ENCODE peak calls at places on chromosomes 16 and 17, in seven cellular contexts. N, I, T, Y, C, D and E are unnamed samples.

GRCh38 chr17:45221997-45222272 is 250 bp downstream of the FMNL1 start:
- DNase-seq in N (no peak), I (no peak), T (no peak), Y (no peak), C (no peak), D (no peak), E (no peak)

GRCh38 chr17:8488931-8489330 is 53.2 kb downstream of the NDEL1 start:
- DNase-seq in N (peak; percentile 72), I (no peak), T (no peak), Y (peak; percentile 43), C (no peak), D (peak; percentile 94), E (peak; percentile 81)

GRCh38 chr16:86906608-86907007 is 328.3 kb downstream of the FOXL1 start:
- DNase-seq in N (no peak), I (no peak), T (no peak), Y (no peak), C (no peak), D (no peak), E (no peak)

GRCh38 chr16:2428051-2428786 is 1.0 kb upstream of the CCNF start:
- DNase-seq in N (no peak), I (peak; percentile 32), T (peak; percentile 76), Y (peak; percentile 16), C (no peak), D (peak; percentile 38), E (peak; percentile 73)

GRCh38 chr17:248337-249235 is 67.1 kb upstream of the DOC2B start:
- DNase-seq in N (no peak), I (no peak), T (no peak), Y (no peak), C (no peak), D (no peak), E (peak; percentile 32)

GRCh38 chr17:58307468-58308172 is 21.0 kb downstream of the TSPOAP1 start:
- DNase-seq in N (no peak), I (peak; percentile 14), T (peak; percentile 40), Y (no peak), C (no peak), D (no peak), E (no peak)

GRCh38 chr16:27640277-27640600 is 90.3 kb downstream of the KATNIP start:
- DNase-seq in N (no peak), I (no peak), T (peak; percentile 68), Y (no peak), C (no peak), D (no peak), E (no peak)

GRCh38 chr16:69351309-69352027 is at the start of gene TMED6:
- DNase-seq in N (no peak), I (no peak), T (no peak), Y (no peak), C (no peak), D (no peak), E (no peak)

GRCh38 chr17:48627625-48628510 is 1.7 kb upstream of the HOXB9 start:
- DNase-seq in N (no peak), I (no peak), T (peak; percentile 24), Y (no peak), C (no peak), D (no peak), E (no peak)

GRCh38 chr17:42019509-42020404 is at the start of gene NKIRAS2:
- DNase-seq in N (peak; percentile 94), I (peak; percentile 95), T (peak; percentile 98), Y (peak; percentile 94), C (peak; percentile 96), D (peak; percentile 94), E (peak; percentile 97)

GRCh38 chr17:13310858-13311257 is 290.9 kb downstream of the HS3ST3A1 start:
- DNase-seq in N (no peak), I (no peak), T (no peak), Y (no peak), C (no peak), D (no peak), E (no peak)

GRCh38 chr16:86010680-86011141 is 111.7 kb downstream of the IRF8 start:
- DNase-seq in N (no peak), I (no peak), T (no peak), Y (no peak), C (no peak), D (no peak), E (peak; percentile 34)

GRCh38 chr17:6995500-6996255 is at the start of gene ALOX12:
- DNase-seq in N (peak; percentile 33), I (no peak), T (peak; percentile 86), Y (no peak), C (peak; percentile 45), D (peak; percentile 32), E (no peak)

GRCh38 chr17:19370493-19370960 is 7.8 kb upstream of the MAPK7 start:
- DNase-seq in N (no peak), I (no peak), T (no peak), Y (peak; percentile 70), C (no peak), D (peak; percentile 22), E (peak; percentile 28)

GRCh38 chr16:4831616-4832015 is 15.5 kb downstream of the GLYR1 start:
- DNase-seq in N (no peak), I (no peak), T (no peak), Y (no peak), C (no peak), D (no peak), E (no peak)

GRCh38 chr17:31015639-31016038 is 44.8 kb downstream of the RNF135 start:
- DNase-seq in N (no peak), I (no peak), T (no peak), Y (no peak), C (no peak), D (no peak), E (no peak)

GRCh38 chr17:17304521-17304985 is 1.4 kb downstream of the NT5M start:
- DNase-seq in N (no peak), I (no peak), T (no peak), Y (no peak), C (no peak), D (no peak), E (no peak)

GRCh38 chr16:25395528-25395927 is 137.9 kb upstream of the ZKSCAN2 start:
- DNase-seq in N (no peak), I (no peak), T (no peak), Y (no peak), C (no peak), D (no peak), E (no peak)

GRCh38 chr17:56966277-56966676 is 5.4 kb upstream of the COIL start:
- DNase-seq in N (no peak), I (no peak), T (no peak), Y (no peak), C (no peak), D (no peak), E (no peak)

GRCh38 chr16:56667581-56668571 is at the start of gene MT1G:
- DNase-seq in N (peak; percentile 68), I (peak; percentile 58), T (peak; percentile 50), Y (peak; percentile 37), C (peak; percentile 89), D (peak; percentile 56), E (no peak)

GRCh38 chr16:47667956-47668355 is 206.8 kb downstream of the PHKB start:
- DNase-seq in N (no peak), I (no peak), T (no peak), Y (no peak), C (no peak), D (no peak), E (no peak)

GRCh38 chr17:79248843-79249242 is 174.2 kb downstream of the ENGASE start:
- DNase-seq in N (no peak), I (no peak), T (no peak), Y (no peak), C (no peak), D (no peak), E (no peak)

GRCh38 chr17:63939884-63940283 is 7.8 kb upstream of the CD79B start:
- DNase-seq in N (no peak), I (no peak), T (no peak), Y (no peak), C (no peak), D (no peak), E (no peak)
- H3K4me1 ChIP-seq in N (peaks cover 4% of the 10 kb centered on the region), I (no peaks in the 10 kb centered on the region), T (no peaks in the 10 kb centered on the region), Y (no peaks in the 10 kb centered on the region), C (no peaks in the 10 kb centered on the region), D (no peaks in the 10 kb centered on the region), E (no peaks in the 10 kb centered on the region)

DNA sequence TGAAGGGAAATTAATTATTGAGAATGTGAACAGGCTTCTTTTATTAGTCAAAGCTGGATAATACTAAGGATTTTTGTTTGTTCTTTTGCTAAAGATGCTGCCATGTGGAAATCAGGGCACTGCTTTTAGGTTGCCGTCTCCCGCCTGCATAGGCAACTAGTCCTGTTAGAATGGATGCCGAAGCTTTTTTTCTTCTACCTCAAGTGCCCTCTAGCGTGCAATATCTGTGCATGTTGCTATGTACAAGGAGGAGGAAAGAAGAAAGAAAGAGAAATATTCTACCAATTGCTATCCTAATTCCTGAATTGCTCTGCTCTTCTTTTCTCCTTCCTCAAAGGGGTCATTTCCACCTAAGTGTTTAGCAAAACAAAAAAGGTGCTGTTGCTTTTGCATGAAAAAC is 5.2 kb upstream of the CDH8 start:
- DNase-seq in N (no peak), I (no peak), T (peak; percentile 49), Y (no peak), C (no peak), D (peak; percentile 3), E (no peak)
- TF ChIP-seq CTCF in N (no peak), I (no peak), T (peak; percentile 75), Y (no peak), C (peak; percentile 32), D (peak; percentile 16), E (peak; percentile 31)

DNA sequence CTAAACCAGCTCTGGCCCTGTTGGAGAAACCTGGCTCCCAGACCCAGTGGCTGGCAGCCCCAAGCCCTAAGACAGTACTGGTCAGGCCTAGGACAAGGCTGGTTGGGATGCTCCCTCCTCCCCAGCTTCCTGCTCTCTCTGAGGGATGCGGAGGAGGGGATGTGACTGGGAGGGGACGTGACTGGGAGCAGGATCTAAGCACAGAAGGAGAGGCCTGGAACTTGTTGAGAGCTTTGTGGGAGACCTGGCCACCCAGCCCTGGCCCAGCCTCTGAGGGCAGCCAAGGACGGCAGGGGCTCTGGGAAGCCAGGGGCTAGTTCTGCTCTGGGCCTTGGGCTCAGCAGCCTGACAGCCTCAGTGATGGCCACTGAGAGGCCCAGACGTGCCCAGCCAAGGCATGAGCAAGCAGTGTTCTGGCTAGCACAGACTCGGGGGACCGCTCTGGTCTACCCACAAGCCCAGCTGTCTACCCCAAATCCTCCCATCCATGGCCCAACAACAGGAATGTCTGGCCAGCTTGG is 22.8 kb downstream of the ATP6V0D1 start:
- DNase-seq in N (peak; percentile 43), I (no peak), T (no peak), Y (no peak), C (no peak), D (peak; percentile 33), E (no peak)
- H3K27ac ChIP-seq in N (peak overlapping the region; percentile 44), I (no peak overlapping the region), T (no peak overlapping the region), Y (peak overlapping the region; percentile 56), C (peak overlapping the region; percentile 47), D (peak overlapping the region; percentile 76), E (peak overlapping the region; percentile 46)

DNA sequence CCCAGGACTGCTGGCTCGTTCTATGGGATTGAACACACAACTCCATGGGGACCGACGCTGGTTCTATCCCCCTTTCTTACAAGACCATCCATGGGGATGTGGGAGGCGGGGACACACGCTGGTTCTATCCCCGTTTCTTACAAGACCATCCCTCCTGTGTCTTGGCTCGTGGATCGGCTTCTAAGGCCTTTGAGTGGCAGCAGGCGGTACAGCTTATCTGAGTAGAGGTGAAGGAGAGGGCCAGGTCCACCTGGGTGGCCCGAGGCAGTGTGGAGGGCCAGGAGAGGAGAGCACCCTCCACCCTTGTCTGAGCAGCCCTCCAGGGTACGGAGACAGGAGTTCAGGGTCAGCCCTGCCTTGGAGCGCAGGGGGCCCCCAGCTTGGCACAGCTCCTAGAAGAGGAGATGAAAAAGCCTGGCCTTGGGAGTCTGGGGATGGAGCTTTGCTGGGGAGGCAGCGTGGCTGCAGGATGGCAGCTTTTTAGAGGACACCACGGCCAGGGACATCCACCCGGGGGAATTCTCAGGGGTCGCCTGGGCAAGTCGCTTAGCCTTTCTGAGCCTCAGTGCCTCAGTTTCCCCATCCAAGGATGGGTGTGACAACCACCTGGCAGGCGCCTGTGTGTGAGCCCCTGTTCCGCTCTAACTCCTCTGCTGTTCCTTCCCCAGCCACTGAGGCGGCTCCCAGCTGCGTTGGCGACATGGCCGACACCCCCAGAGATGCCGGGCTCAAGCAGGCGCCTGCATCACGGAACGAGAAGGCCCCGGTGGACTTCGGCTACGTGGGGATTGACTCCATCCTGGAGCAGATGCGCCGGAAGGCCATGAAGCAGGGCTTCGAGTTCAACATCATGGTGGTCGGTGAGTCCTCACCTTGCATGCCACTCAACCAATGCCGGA is 341.0 kb downstream of the SEC14L1 start:
- DNase-seq in N (no peak), I (no peak), T (no peak), Y (no peak), C (no peak), D (no peak), E (no peak)
- H3K4me1 ChIP-seq in N (peaks cover 17% of the 10 kb centered on the region), I (no peaks in the 10 kb centered on the region), T (peaks cover 2% of the 10 kb centered on the region), Y (peaks cover 39% of the 10 kb centered on the region), C (no peaks in the 10 kb centered on the region), D (peaks cover 45% of the 10 kb centered on the region), E (peaks cover 16% of the 10 kb centered on the region)